ENCODE peak calls at places on chromosomes 1 and 21, in nine cellular contexts. Z is transverse colon, U is suprapubic skin, J is ovary, G is stomach, T is A549, P is HepG2, X is upper lobe of left lung, I is K562. N is an unnamed sample. For H3K4me1, the result is how much of the 10 kb centered on the place peaks cover.

GRCh38 chr1:220791287-220791686 is 4.6 kb downstream of the MTARC1 start:
- DNase-seq in G (no peak), Z (no peak), U (peak), J (no peak), I (no peak), T (no peak), X (no peak), P (no peak), N (peak)

GRCh38 chr1:164794310-164794709 is 235.3 kb downstream of the PBX1 start:
- DNase-seq in J (peak), I (no peak), X (no peak), P (no peak), Z (no peak), T (peak), U (no peak), G (no peak), N (no peak)

GRCh38 chr1:177106614-177107365 is 57.7 kb downstream of the ASTN1 start:
- DNase-seq in P (no peak), I (no peak), X (no peak), T (no peak), U (no peak), Z (no peak), G (no peak), J (no peak), N (no peak)

GRCh38 chr1:2787163-2787911 is 14.2 kb downstream of the TTC34 start:
- DNase-seq in P (no peak), I (no peak), X (peak), J (no peak), T (no peak), Z (no peak), G (peak), U (peak), N (no peak)

GRCh38 chr1:7267493-7267892 is 482.2 kb downstream of the CAMTA1 start:
- DNase-seq in T (no peak), X (no peak), U (no peak), P (peak), J (no peak), I (no peak), G (no peak), Z (no peak), N (no peak)

GRCh38 chr1:27292111-27292510 is 29.9 kb upstream of the TMEM222 start:
- DNase-seq in Z (no peak), I (no peak), J (no peak), T (no peak), U (no peak), G (no peak), P (no peak), X (peak), N (no peak)

GRCh38 chr21:42120904-42121535 is 49.9 kb downstream of the UMODL1 start:
- DNase-seq in I (no peak), J (no peak), Z (no peak), G (no peak), P (no peak), X (no peak), T (no peak), U (no peak), N (no peak)

GRCh38 chr1:20956272-20956671 is 169.2 kb upstream of the HP1BP3 start:
- DNase-seq in T (no peak), U (no peak), X (no peak), J (no peak), G (no peak), P (no peak), I (no peak), Z (no peak), N (no peak)

DNA sequence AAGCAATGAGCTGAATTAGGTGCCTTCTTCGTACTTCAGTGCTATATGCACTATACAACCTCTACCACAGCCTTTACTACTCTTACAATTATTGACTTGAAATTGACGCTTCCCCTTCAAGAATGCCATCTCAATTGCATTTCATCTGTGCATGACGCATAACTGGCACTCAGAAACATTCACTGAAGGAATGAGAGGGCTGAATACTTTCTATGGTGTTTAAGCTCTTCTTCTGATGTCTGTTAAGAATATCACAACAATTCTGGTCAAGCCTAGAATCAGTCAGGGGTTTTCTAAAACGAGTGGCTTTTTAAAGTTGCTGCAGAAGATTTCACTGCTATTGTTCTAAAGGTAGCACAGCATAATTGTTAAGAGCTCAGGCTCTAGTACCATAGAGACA is 11.5 kb downstream of the DENND1B start:
- DNase-seq in U (no peak), T (no peak), P (no peak), Z (no peak), G (no peak), I (no peak), J (no peak), X (no peak), N (no peak)
- H3K4me1 ChIP-seq in U (under half), T (under half), P (under half), Z (under half), G (under half), I (under half), J (under half), X (under half), N (under half)

DNA sequence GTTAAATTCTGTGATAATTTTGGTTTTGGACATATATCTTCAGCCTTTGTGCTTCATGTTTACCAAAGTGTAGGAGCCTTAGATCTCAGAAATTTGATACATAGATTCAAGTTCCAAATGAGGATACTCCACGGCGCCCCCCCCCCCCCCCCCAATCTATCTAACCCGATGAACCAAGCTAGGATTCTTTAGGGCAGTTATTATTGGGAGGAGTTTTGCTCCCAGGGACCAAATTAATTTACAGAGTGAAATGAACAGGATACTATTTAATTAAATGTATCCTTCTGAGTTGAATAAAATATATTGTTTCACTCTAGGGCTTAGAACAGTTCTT is 3.2 kb downstream of the USP25 start:
- DNase-seq in U (no peak), P (no peak), I (no peak), X (no peak), Z (no peak), J (no peak), G (no peak), T (no peak), N (no peak)
- TF ChIP-seq EP300 in U (no peak), P (no peak), I (no peak), X (no peak), Z (no peak), J (no peak), G (no peak), T (no peak), N (no peak)

GRCh38 chr1:223129229-223129851 is 13.7 kb downstream of the TLR5 start:
- DNase-seq in T (peak), U (peak), G (peak), I (peak), Z (peak), J (peak), P (peak), X (peak), N (peak)

GRCh38 chr1:223135176-223135575 is 7.9 kb downstream of the TLR5 start:
- DNase-seq in T (no peak), Z (peak), X (peak), U (peak), J (peak), G (no peak), I (no peak), P (no peak), N (no peak)

GRCh38 chr1:223133824-223134435 is 9.1 kb downstream of the TLR5 start:
- DNase-seq in P (peak), J (peak), Z (peak), X (peak), G (peak), U (peak), I (peak), T (peak), N (peak)

GRCh38 chr1:223136086-223136485 is 7.0 kb downstream of the TLR5 start:
- DNase-seq in J (no peak), G (no peak), X (no peak), T (no peak), U (no peak), Z (no peak), I (peak), P (no peak), N (no peak)

DNA sequence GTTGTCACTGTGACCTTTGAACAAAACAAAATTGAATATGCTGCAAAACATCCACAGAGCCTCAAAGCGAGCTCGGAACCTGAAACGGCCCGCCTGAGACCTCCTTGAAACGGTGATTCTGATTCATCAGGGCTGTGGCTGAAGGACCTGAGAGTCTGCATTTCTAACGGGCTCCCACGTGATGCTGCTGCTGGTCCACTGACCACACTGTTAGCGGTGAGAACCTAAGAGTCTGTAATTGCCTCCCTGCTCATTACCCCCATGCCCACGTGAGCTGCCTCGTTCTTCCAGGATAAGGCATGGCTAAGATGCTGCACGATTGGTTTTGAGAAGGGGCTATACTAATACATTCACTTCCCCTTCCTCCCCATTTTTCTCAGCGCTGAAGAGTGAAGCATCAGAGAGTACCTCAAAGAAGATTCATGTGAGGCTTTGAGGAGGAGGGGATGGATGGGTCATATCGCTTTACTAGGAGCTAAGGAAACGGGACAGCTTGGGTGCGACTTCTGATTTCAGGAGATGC is 9.7 kb downstream of the TLR5 start:
- DNase-seq in I (no peak), X (peak), J (no peak), Z (no peak), G (no peak), U (no peak), T (no peak), P (no peak), N (no peak)
- H3K4me3 ChIP-seq in I (no peak), X (peak), J (peak), Z (no peak), G (peak), U (peak), T (peak), P (no peak), N (peak)

GRCh38 chr1:12178511-12178910 is 11.7 kb downstream of the TNFRSF1B start:
- DNase-seq in J (no peak), Z (no peak), T (no peak), I (no peak), X (no peak), P (no peak), U (no peak), G (no peak), N (no peak)
- H3K4me1 ChIP-seq in J (under half), Z (under half), T (under half), I (under half), X (half or more), P (under half), U (half or more), G (half or more), N (half or more)

GRCh38 chr1:23745515-23745914 is 2.2 kb downstream of the ELOA start:
- DNase-seq in P (peak), G (no peak), Z (no peak), X (no peak), J (no peak), T (peak), U (no peak), I (peak), N (no peak)
- TF ChIP-seq EP300 in P (no peak), G (no peak), Z (no peak), X (no peak), J (no peak), T (no peak), U (no peak), I (no peak), N (no peak)

DNA sequence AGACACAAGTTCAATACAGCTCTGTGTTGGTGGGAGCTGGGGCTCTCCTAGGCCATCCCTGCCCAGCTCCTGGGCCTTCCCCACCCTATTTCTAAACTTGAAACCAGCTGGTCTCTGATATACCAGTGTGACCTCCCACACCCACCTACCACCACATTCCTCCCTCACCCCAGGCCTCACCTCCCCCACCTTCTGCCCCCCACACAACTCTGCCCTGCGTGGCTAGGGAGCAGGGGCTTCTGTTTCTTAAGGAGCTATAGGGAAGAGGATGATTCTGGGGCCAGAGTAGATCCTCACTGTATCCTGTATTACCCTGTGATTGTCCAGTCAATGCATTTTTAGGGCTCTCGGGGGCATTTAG is 16.5 kb downstream of the NES start:
- DNase-seq in T (peak), X (no peak), U (no peak), P (no peak), G (no peak), Z (no peak), I (peak), J (no peak), N (no peak)
- H3K4me3 ChIP-seq in T (peak), X (peak), U (no peak), P (peak), G (peak), Z (peak), I (peak), J (no peak), N (no peak)

GRCh38 chr1:63797056-63797726 is 23.4 kb downstream of the ROR1 start:
- DNase-seq in G (no peak), Z (no peak), I (no peak), T (no peak), U (no peak), P (peak), X (no peak), J (no peak), N (no peak)
- H3K4me1 ChIP-seq in G (under half), Z (under half), I (under half), T (under half), U (under half), P (under half), X (under half), J (under half), N (under half)

GRCh38 chr1:226972931-226973330 is 32.8 kb downstream of the COQ8A start:
- DNase-seq in J (no peak), U (no peak), T (no peak), Z (no peak), X (no peak), P (no peak), I (no peak), G (no peak), N (no peak)

GRCh38 chr1:226974544-226975258 is 34.6 kb downstream of the COQ8A start:
- DNase-seq in G (no peak), P (peak), U (no peak), J (peak), T (no peak), Z (no peak), X (no peak), I (no peak), N (no peak)

GRCh38 chr1:226973371-226973897 is 33.3 kb downstream of the COQ8A start:
- DNase-seq in I (no peak), Z (peak), U (no peak), J (peak), P (no peak), T (no peak), X (no peak), G (no peak), N (peak)

GRCh38 chr1:226975259-226975908 is 35.3 kb downstream of the COQ8A start:
- DNase-seq in X (no peak), U (no peak), I (no peak), J (no peak), P (no peak), G (no peak), T (no peak), Z (no peak), N (no peak)

DNA sequence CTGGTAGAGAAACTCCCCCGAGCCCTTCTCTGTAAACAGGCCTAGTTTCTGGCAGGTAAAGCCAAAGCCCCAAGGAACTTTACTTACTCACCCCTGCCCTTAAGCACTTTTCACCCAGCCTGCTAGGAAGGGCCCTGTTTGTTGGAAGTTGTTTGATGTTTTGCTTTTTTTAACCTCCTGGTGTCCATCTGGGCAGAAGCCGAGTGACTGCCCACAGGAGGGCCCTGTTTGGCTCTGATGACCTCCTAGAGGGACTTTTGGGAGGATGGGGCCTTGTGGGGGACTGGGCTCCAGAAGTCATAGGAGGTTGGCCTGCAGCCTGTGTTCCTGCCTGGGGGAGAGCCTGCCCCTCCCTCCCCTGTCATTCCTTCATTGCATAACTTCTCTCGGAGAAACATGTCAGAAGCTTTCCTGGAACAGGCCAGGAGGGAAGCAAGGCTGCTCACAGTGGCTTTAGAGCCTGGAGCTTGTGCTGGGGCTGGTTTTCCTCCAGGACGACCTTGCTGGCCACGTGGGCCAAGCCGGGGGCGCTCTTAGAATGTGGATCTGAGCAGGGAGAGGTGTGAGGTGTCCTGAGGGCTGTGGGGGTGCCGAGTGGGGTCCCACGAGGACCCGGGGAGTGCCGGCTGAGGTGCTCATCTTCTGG is 33.9 kb downstream of the COQ8A start:
- DNase-seq in Z (peak), X (peak), I (no peak), P (peak), G (no peak), U (no peak), J (peak), T (no peak), N (no peak)
- TF ChIP-seq EP300 in Z (no peak), X (no peak), I (no peak), P (no peak), G (peak), U (no peak), J (peak), T (no peak), N (peak)

GRCh38 chr1:234770924-234771540 is 161.1 kb upstream of the IRF2BP2 start:
- DNase-seq in X (no peak), G (no peak), U (no peak), T (no peak), J (no peak), Z (no peak), I (no peak), P (no peak), N (no peak)
- H3K4me3 ChIP-seq in X (no peak), G (no peak), U (no peak), T (no peak), J (no peak), Z (no peak), I (no peak), P (no peak), N (no peak)